ENCODE peak calls at places on chromosomes 11 and 22, in seven cellular contexts. One of them, this sample, is unnamed.

GRCh38 chr11:72818971-72819370 is 4.8 kb downstream of the ATG16L2 start:
- DNase-seq in C1 segment of cervical spinal cord: no peak
- DNase-seq in HFFc6: peak; percentile 54
- DNase-seq in foreskin melanocyte: no peak
- DNase-seq in ELF-1: no peak
- DNase-seq in neuronal stem cell: no peak
- DNase-seq in cardiac fibroblast: no peak
- DNase-seq in this sample: no peak

GRCh38 chr11:96187779-96188624 is 155.0 kb downstream of the MAML2 start:
- DNase-seq in C1 segment of cervical spinal cord: no peak
- DNase-seq in HFFc6: peak; percentile 87
- DNase-seq in foreskin melanocyte: no peak
- DNase-seq in ELF-1: no peak
- DNase-seq in neuronal stem cell: no peak
- DNase-seq in cardiac fibroblast: peak; percentile 91
- DNase-seq in this sample: no peak

GRCh38 chr11:88886796-88887195 is 179.0 kb downstream of the GRM5 start:
- DNase-seq in C1 segment of cervical spinal cord: no peak
- DNase-seq in HFFc6: peak; percentile 40
- DNase-seq in foreskin melanocyte: peak; percentile 21
- DNase-seq in ELF-1: peak; percentile 42
- DNase-seq in neuronal stem cell: peak; percentile 0
- DNase-seq in cardiac fibroblast: peak; percentile 54
- DNase-seq in this sample: peak; percentile 82

GRCh38 chr22:40215266-40215665 is 37.5 kb downstream of the TNRC6B start:
- DNase-seq in C1 segment of cervical spinal cord: peak; percentile 39
- DNase-seq in HFFc6: no peak
- DNase-seq in foreskin melanocyte: no peak
- DNase-seq in ELF-1: no peak
- DNase-seq in neuronal stem cell: no peak
- DNase-seq in cardiac fibroblast: peak; percentile 15
- DNase-seq in this sample: no peak

GRCh38 chr11:113701491-113701890 is 4.6 kb downstream of the TMPRSS5 start:
- DNase-seq in C1 segment of cervical spinal cord: no peak
- DNase-seq in HFFc6: no peak
- DNase-seq in foreskin melanocyte: no peak
- DNase-seq in ELF-1: no peak
- DNase-seq in neuronal stem cell: no peak
- DNase-seq in cardiac fibroblast: no peak
- DNase-seq in this sample: no peak

GRCh38 chr22:22467112-22467511 is 41.4 kb downstream of the ZNF280B start:
- DNase-seq in C1 segment of cervical spinal cord: no peak
- DNase-seq in HFFc6: no peak
- DNase-seq in foreskin melanocyte: no peak
- DNase-seq in ELF-1: no peak
- DNase-seq in neuronal stem cell: no peak
- DNase-seq in cardiac fibroblast: no peak
- DNase-seq in this sample: no peak

GRCh38 chr11:46991391-46991790 is 54.8 kb downstream of the CSTPP1 start:
- DNase-seq in C1 segment of cervical spinal cord: no peak
- DNase-seq in HFFc6: no peak
- DNase-seq in foreskin melanocyte: no peak
- DNase-seq in ELF-1: no peak
- DNase-seq in neuronal stem cell: no peak
- DNase-seq in cardiac fibroblast: no peak
- DNase-seq in this sample: no peak

GRCh38 chr11:132289590-132290256 is 919.3 kb downstream of the NTM start:
- DNase-seq in C1 segment of cervical spinal cord: no peak
- DNase-seq in HFFc6: no peak
- DNase-seq in foreskin melanocyte: no peak
- DNase-seq in ELF-1: no peak
- DNase-seq in neuronal stem cell: no peak
- DNase-seq in cardiac fibroblast: no peak
- DNase-seq in this sample: no peak

GRCh38 chr22:47724030-47724429 is 961.6 kb downstream of the TBC1D22A start:
- DNase-seq in C1 segment of cervical spinal cord: no peak
- DNase-seq in HFFc6: no peak
- DNase-seq in foreskin melanocyte: no peak
- DNase-seq in ELF-1: no peak
- DNase-seq in neuronal stem cell: no peak
- DNase-seq in cardiac fibroblast: no peak
- DNase-seq in this sample: no peak

GRCh38 chr11:43418197-43418596 is 59.5 kb downstream of the TTC17 start:
- DNase-seq in C1 segment of cervical spinal cord: no peak
- DNase-seq in HFFc6: no peak
- DNase-seq in foreskin melanocyte: no peak
- DNase-seq in ELF-1: no peak
- DNase-seq in neuronal stem cell: no peak
- DNase-seq in cardiac fibroblast: no peak
- DNase-seq in this sample: no peak

GRCh38 chr11:113647108-113647507 is 59.0 kb downstream of the TMPRSS5 start:
- DNase-seq in C1 segment of cervical spinal cord: no peak
- DNase-seq in HFFc6: no peak
- DNase-seq in foreskin melanocyte: no peak
- DNase-seq in ELF-1: no peak
- DNase-seq in neuronal stem cell: no peak
- DNase-seq in cardiac fibroblast: no peak
- DNase-seq in this sample: no peak

GRCh38 chr11:6855971-6856542 is 6.8 kb upstream of the OR10A2 start:
- DNase-seq in C1 segment of cervical spinal cord: no peak
- DNase-seq in HFFc6: peak; percentile 51
- DNase-seq in foreskin melanocyte: no peak
- DNase-seq in ELF-1: no peak
- DNase-seq in neuronal stem cell: peak; percentile 59
- DNase-seq in cardiac fibroblast: peak; percentile 31
- DNase-seq in this sample: no peak

GRCh38 chr11:57480409-57481137 is 20.2 kb downstream of the RTN4RL2 start:
- DNase-seq in C1 segment of cervical spinal cord: no peak
- DNase-seq in HFFc6: peak; percentile 48
- DNase-seq in foreskin melanocyte: no peak
- DNase-seq in ELF-1: peak; percentile 87
- DNase-seq in neuronal stem cell: no peak
- DNase-seq in cardiac fibroblast: peak; percentile 65
- DNase-seq in this sample: peak; percentile 73

GRCh38 chr11:72002841-72003775 is 4.4 kb downstream of the IL18BP start:
- DNase-seq in C1 segment of cervical spinal cord: no peak
- DNase-seq in HFFc6: no peak
- DNase-seq in foreskin melanocyte: no peak
- DNase-seq in ELF-1: no peak
- DNase-seq in neuronal stem cell: no peak
- DNase-seq in cardiac fibroblast: no peak
- DNase-seq in this sample: no peak

GRCh38 chr11:47001666-47002285 is 65.2 kb downstream of the CSTPP1 start:
- DNase-seq in C1 segment of cervical spinal cord: no peak
- DNase-seq in HFFc6: no peak
- DNase-seq in foreskin melanocyte: no peak
- DNase-seq in ELF-1: no peak
- DNase-seq in neuronal stem cell: no peak
- DNase-seq in cardiac fibroblast: no peak
- DNase-seq in this sample: no peak

GRCh38 chr11:69166186-69167115 is 10.7 kb downstream of the SMIM38 start:
- DNase-seq in C1 segment of cervical spinal cord: no peak
- DNase-seq in HFFc6: peak; percentile 74
- DNase-seq in foreskin melanocyte: peak; percentile 60
- DNase-seq in ELF-1: peak; percentile 67
- DNase-seq in neuronal stem cell: no peak
- DNase-seq in cardiac fibroblast: peak; percentile 72
- DNase-seq in this sample: peak; percentile 77

GRCh38 chr11:92131289-92131890 is 93.2 kb upstream of the FAT3 start:
- DNase-seq in C1 segment of cervical spinal cord: no peak
- DNase-seq in HFFc6: peak; percentile 53
- DNase-seq in foreskin melanocyte: no peak
- DNase-seq in ELF-1: no peak
- DNase-seq in neuronal stem cell: no peak
- DNase-seq in cardiac fibroblast: peak; percentile 45
- DNase-seq in this sample: no peak

GRCh38 chr11:128948583-128948982 is 5.9 kb upstream of the TP53AIP1 start:
- DNase-seq in C1 segment of cervical spinal cord: no peak
- DNase-seq in HFFc6: no peak
- DNase-seq in foreskin melanocyte: no peak
- DNase-seq in ELF-1: no peak
- DNase-seq in neuronal stem cell: no peak
- DNase-seq in cardiac fibroblast: no peak
- DNase-seq in this sample: no peak